ENCODE peak calls at places on chromosomes 16 and 17, in six cellular contexts. One of them, this sample, is unnamed.

GRCh38 chr16:11636172-11636721 is 32.0 kb upstream of the SNN start:
- DNase-seq in GM10248: no peak
- DNase-seq in T-helper 1 cell: no peak
- DNase-seq in AG20443: no peak
- DNase-seq in H7: peak
- DNase-seq in neuronal stem cell: no peak
- DNase-seq in this sample: no peak

GRCh38 chr17:80861892-80862291 is 129.7 kb upstream of the CHMP6 start:
- DNase-seq in GM10248: no peak
- DNase-seq in T-helper 1 cell: no peak
- DNase-seq in AG20443: peak
- DNase-seq in H7: peak
- DNase-seq in neuronal stem cell: no peak
- DNase-seq in this sample: no peak

GRCh38 chr16:11100239-11100750 is 155.7 kb downstream of the SOCS1 start:
- DNase-seq in GM10248: peak
- DNase-seq in T-helper 1 cell: no peak
- DNase-seq in AG20443: peak
- DNase-seq in H7: peak
- DNase-seq in neuronal stem cell: no peak
- DNase-seq in this sample: no peak

GRCh38 chr16:12063004-12063395 is 86.5 kb downstream of the SNX29 start:
- DNase-seq in GM10248: no peak
- DNase-seq in T-helper 1 cell: no peak
- DNase-seq in AG20443: no peak
- DNase-seq in H7: no peak
- DNase-seq in neuronal stem cell: no peak
- DNase-seq in this sample: no peak

GRCh38 chr16:676565-677297 is 1.3 kb downstream of the RHBDL1 start:
- DNase-seq in GM10248: no peak
- DNase-seq in T-helper 1 cell: no peak
- DNase-seq in AG20443: no peak
- DNase-seq in H7: peak
- DNase-seq in neuronal stem cell: no peak
- DNase-seq in this sample: no peak

GRCh38 chr16:30131869-30132475 is 9.0 kb upstream of the MAPK3 start:
- DNase-seq in GM10248: no peak
- DNase-seq in T-helper 1 cell: no peak
- DNase-seq in AG20443: no peak
- DNase-seq in H7: no peak
- DNase-seq in neuronal stem cell: no peak
- DNase-seq in this sample: no peak

GRCh38 chr16:89431616-89432015 is 58.7 kb downstream of the ANKRD11 start:
- DNase-seq in GM10248: no peak
- DNase-seq in T-helper 1 cell: no peak
- DNase-seq in AG20443: no peak
- DNase-seq in H7: no peak
- DNase-seq in neuronal stem cell: no peak
- DNase-seq in this sample: no peak

GRCh38 chr17:1039511-1040215 is 42.7 kb downstream of the TIMM22 start:
- DNase-seq in GM10248: no peak
- DNase-seq in T-helper 1 cell: no peak
- DNase-seq in AG20443: no peak
- DNase-seq in H7: peak
- DNase-seq in neuronal stem cell: no peak
- DNase-seq in this sample: peak

GRCh38 chr16:69906838-69907301 is 44.3 kb upstream of the CLEC18A start:
- DNase-seq in GM10248: no peak
- DNase-seq in T-helper 1 cell: no peak
- DNase-seq in AG20443: peak
- DNase-seq in H7: no peak
- DNase-seq in neuronal stem cell: no peak
- DNase-seq in this sample: no peak

GRCh38 chr16:15466886-15467781 is 32.7 kb downstream of the BMERB1 start:
- DNase-seq in GM10248: no peak
- DNase-seq in T-helper 1 cell: no peak
- DNase-seq in AG20443: no peak
- DNase-seq in H7: no peak
- DNase-seq in neuronal stem cell: no peak
- DNase-seq in this sample: no peak

GRCh38 chr16:1859650-1860049 is 12.3 kb downstream of the MEIOB start:
- DNase-seq in GM10248: no peak
- DNase-seq in T-helper 1 cell: no peak
- DNase-seq in AG20443: no peak
- DNase-seq in H7: peak
- DNase-seq in neuronal stem cell: no peak
- DNase-seq in this sample: no peak

GRCh38 chr16:66408181-66409048 is 18.7 kb upstream of the BEAN1 start:
- DNase-seq in GM10248: no peak
- DNase-seq in T-helper 1 cell: no peak
- DNase-seq in AG20443: peak
- DNase-seq in H7: no peak
- DNase-seq in neuronal stem cell: no peak
- DNase-seq in this sample: no peak

GRCh38 chr16:4505356-4506153 is 29.4 kb downstream of the HMOX2 start:
- DNase-seq in GM10248: peak
- DNase-seq in T-helper 1 cell: peak
- DNase-seq in AG20443: no peak
- DNase-seq in H7: no peak
- DNase-seq in neuronal stem cell: no peak
- DNase-seq in this sample: no peak